ENCODE peak calls at places on chromosomes 12 and 14, in nine cellular contexts. W is cardiac muscle cell; O is AG10803; H is Jurkat, Clone E6-1; J is GM12878; P is fibroblast of mammary gland; M is dorsolateral prefrontal cortex; F is fibroblast of pulmonary artery; E is GM23248. S is an unnamed sample.

GRCh38 chr12:124949066-124949465 is 34.6 kb upstream of the UBC start:
- DNase-seq in O (no peak), J (no peak), W (no peak), F (no peak), H (no peak), E (no peak), P (no peak), M (no peak), S (no peak)

GRCh38 chr14:100443643-100444042 is 120.5 kb downstream of the SLC25A47 start:
- DNase-seq in E (peak), H (no peak), M (no peak), W (no peak), P (peak), O (peak), J (no peak), F (no peak), S (peak)

GRCh38 chr12:101051901-101052550 is 158.0 kb downstream of the SLC5A8 start:
- DNase-seq in O (peak), P (peak), W (peak), J (no peak), H (no peak), M (no peak), F (peak), E (peak), S (peak)

GRCh38 chr14:105430535-105430934 is 10.9 kb downstream of the MTA1 start:
- DNase-seq in O (peak), M (no peak), E (peak), J (no peak), H (no peak), P (peak), F (peak), W (peak), S (peak)

GRCh38 chr12:639566-639965 is 23.7 kb downstream of the NINJ2 start:
- DNase-seq in F (no peak), W (no peak), O (no peak), E (no peak), M (no peak), J (no peak), P (no peak), H (no peak), S (no peak)

GRCh38 chr12:89160716-89161123 is 191.6 kb downstream of the DUSP6 start:
- DNase-seq in O (peak), J (no peak), W (peak), P (peak), H (no peak), E (peak), F (peak), M (no peak), S (peak)

GRCh38 chr14:34420547-34421150 is 41.4 kb downstream of the SPTSSA start:
- DNase-seq in W (no peak), F (no peak), E (no peak), J (no peak), H (no peak), P (no peak), O (no peak), M (no peak), S (no peak)

GRCh38 chr12:97177482-97177881 is 270.4 kb downstream of the NEDD1 start:
- DNase-seq in E (no peak), W (no peak), H (no peak), M (no peak), J (no peak), P (no peak), O (no peak), F (no peak), S (peak)

GRCh38 chr14:56482306-56482705 is 97.3 kb upstream of the TMEM260 start:
- DNase-seq in J (no peak), W (peak), M (no peak), P (peak), F (peak), O (no peak), E (peak), H (peak), S (no peak)

GRCh38 chr14:54627718-54628345 is 60.9 kb downstream of the SAMD4A start:
- DNase-seq in M (no peak), E (peak), P (peak), O (peak), F (peak), H (peak), J (peak), W (peak), S (peak)

GRCh38 chr14:91681893-91682563 is 49.9 kb downstream of the CATSPERB start:
- DNase-seq in P (no peak), E (no peak), F (no peak), J (no peak), M (no peak), O (no peak), W (no peak), H (no peak), S (no peak)

GRCh38 chr14:104787736-104788532 is 7.6 kb downstream of the AKT1 start:
- DNase-seq in H (no peak), P (no peak), O (no peak), W (no peak), J (no peak), E (no peak), M (no peak), F (no peak), S (no peak)

GRCh38 chr12:87784350-87784749 is 244.9 kb downstream of the C12orf50 start:
- DNase-seq in O (no peak), E (no peak), J (no peak), W (no peak), P (no peak), F (no peak), H (no peak), M (no peak), S (no peak)

GRCh38 chr14:89617471-89618291 is 200.6 kb upstream of the FOXN3 start:
- DNase-seq in E (peak), M (no peak), P (peak), F (peak), J (no peak), H (no peak), W (peak), O (peak), S (peak)

GRCh38 chr14:50381823-50382287 is 14.8 kb downstream of the CDKL1 start:
- DNase-seq in M (no peak), P (no peak), H (no peak), W (no peak), J (no peak), E (no peak), O (no peak), F (no peak), S (no peak)

GRCh38 chr14:36925094-36925493 is 247.3 kb downstream of the SLC25A21 start:
- DNase-seq in P (no peak), H (no peak), J (no peak), W (no peak), O (no peak), M (no peak), F (no peak), E (no peak), S (no peak)

GRCh38 chr14:41505491-41505890 is 101.2 kb upstream of the LRFN5 start:
- DNase-seq in M (no peak), E (no peak), H (no peak), J (no peak), F (peak), P (no peak), W (no peak), O (no peak), S (no peak)

GRCh38 chr14:94367347-94367746 is 21.1 kb downstream of the SERPINA1 start:
- DNase-seq in F (no peak), H (no peak), O (no peak), M (no peak), W (no peak), E (no peak), J (no peak), P (no peak), S (no peak)

GRCh38 chr12:106114084-106115068 is 24.4 kb downstream of the NUAK1 start:
- DNase-seq in F (peak), J (no peak), W (no peak), P (no peak), M (no peak), H (no peak), E (peak), O (peak), S (no peak)

GRCh38 chr14:55103005-55103640 is 25.9 kb upstream of the LGALS3 start:
- DNase-seq in W (peak), H (peak), J (peak), F (peak), O (peak), E (peak), M (no peak), P (peak), S (peak)

GRCh38 chr14:69048456-69048855 is 69.4 kb upstream of the ACTN1 start:
- DNase-seq in H (peak), F (no peak), P (peak), M (no peak), J (no peak), W (peak), O (no peak), E (no peak), S (no peak)

GRCh38 chr14:95222870-95223398 is 65.6 kb upstream of the DICER1 start:
- DNase-seq in H (no peak), J (no peak), M (no peak), P (peak), W (peak), E (peak), F (peak), O (peak), S (peak)

GRCh38 chr14:51730674-51731073 is 79.0 kb downstream of the FRMD6 start:
- DNase-seq in M (no peak), F (no peak), H (no peak), P (no peak), J (no peak), W (no peak), O (no peak), E (peak), S (no peak)

GRCh38 chr14:71119075-71119474 is 211.8 kb downstream of the PCNX1 start:
- DNase-seq in F (peak), W (no peak), H (no peak), O (peak), E (peak), P (peak), M (no peak), J (no peak), S (peak)

GRCh38 chr12:58895053-58895452 is 25.3 kb downstream of the LRIG3 start:
- DNase-seq in M (no peak), W (no peak), P (no peak), H (no peak), J (no peak), O (no peak), E (no peak), F (no peak), S (no peak)

GRCh38 chr12:57224973-57225679 is 4.4 kb upstream of the SHMT2 start:
- DNase-seq in M (no peak), E (peak), J (no peak), F (no peak), H (peak), P (no peak), W (peak), O (no peak), S (no peak)

GRCh38 chr12:54239568-54239967 is 40.4 kb downstream of the CBX5 start:
- DNase-seq in P (no peak), E (no peak), O (no peak), W (no peak), M (no peak), F (no peak), H (no peak), J (no peak), S (no peak)

GRCh38 chr14:53333809-53334208 is 180.7 kb upstream of the DDHD1 start:
- DNase-seq in O (no peak), P (no peak), W (no peak), H (no peak), E (no peak), M (no peak), F (no peak), J (no peak), S (no peak)

GRCh38 chr12:65788912-65789311 is 35.4 kb upstream of the HMGA2 start:
- DNase-seq in F (no peak), J (no peak), W (no peak), E (no peak), O (no peak), H (no peak), M (no peak), P (no peak), S (no peak)

GRCh38 chr12:3835914-3836313 is 37.3 kb downstream of the PARP11 start:
- DNase-seq in J (no peak), O (no peak), F (no peak), P (no peak), W (no peak), E (no peak), H (no peak), M (no peak), S (no peak)

GRCh38 chr14:64755661-64756265 is 51.5 kb downstream of the PLEKHG3 start:
- DNase-seq in E (peak), W (no peak), H (peak), F (peak), M (no peak), P (peak), O (peak), J (no peak), S (peak)

GRCh38 chr12:95784286-95784685 is 6.3 kb downstream of the NTN4 start:
- DNase-seq in J (no peak), M (no peak), F (no peak), P (no peak), H (no peak), E (peak), O (no peak), W (no peak), S (no peak)

GRCh38 chr14:23299986-23300686 is 2.5 kb downstream of the PPP1R3E start:
- DNase-seq in W (no peak), J (no peak), E (no peak), F (no peak), O (no peak), P (no peak), H (no peak), M (no peak), S (no peak)
- H3K4me3 ChIP-seq in W (peak), J (peak), E (peak), F (peak), O (peak), P (peak), H (peak), M (peak), S (peak)

DNA sequence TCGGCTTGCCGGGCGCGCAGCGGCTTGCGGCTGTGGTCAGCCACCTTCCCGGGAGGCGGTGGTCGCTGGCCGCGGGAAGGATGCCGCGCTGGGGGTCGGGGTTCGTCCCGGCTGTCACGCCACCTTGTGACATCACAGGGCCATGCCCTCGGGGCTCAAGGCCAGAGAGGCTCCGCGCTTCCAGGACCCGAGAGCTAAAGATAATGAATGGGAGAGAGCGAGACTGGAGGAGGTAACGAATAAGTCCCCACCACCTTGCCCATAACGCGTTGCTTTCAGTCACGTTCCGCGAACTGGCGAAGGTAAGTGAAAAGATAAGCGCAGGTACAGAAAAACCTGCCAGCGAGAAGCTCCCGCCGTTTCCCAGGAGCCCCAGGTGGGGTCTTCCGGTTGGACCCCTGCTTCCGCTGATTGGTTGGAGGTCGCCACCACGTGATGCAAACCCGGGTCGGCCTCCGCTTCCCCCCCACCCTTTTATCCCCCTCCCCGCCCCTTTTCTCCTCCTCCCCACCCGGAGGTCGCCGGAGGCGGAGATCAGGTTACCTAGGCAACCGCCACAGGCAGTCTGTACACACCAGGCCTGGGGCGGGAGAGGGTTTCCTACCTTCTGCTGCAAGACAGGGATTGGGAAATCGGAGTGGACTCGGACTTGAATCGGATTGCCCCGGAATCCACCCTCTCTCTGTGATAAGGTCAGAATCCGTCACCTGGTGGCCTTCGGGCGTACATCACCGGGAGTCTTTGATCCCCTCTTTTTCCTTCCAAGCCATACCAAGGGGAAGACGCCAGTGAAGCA is at the start of gene LRRC9:
- DNase-seq in O (no peak), H (peak), W (peak), P (no peak), F (peak), E (peak), J (no peak), M (no peak), S (peak)
- H3K4me3 ChIP-seq in O (peak), H (peak), W (peak), P (peak), F (peak), E (peak), J (peak), M (peak), S (peak)

DNA sequence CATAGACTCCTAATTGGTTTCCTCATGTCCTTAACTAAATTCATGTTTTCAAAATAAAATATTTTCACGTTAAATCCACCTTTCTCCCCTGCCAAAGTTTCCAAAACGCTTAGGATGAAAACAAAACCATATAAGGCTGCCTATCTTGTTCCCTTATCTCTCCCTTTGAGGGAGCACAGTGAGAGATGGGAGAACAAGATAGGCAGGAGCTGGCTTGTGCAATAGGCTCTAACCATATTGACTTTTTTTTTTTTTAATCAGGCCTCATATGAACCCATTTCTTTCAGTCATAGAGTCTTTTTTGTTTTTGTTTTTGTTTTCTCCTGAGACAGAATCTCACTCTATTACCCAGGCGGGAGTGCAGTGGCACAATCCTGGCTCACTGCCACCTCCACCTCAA is 184.9 kb downstream of the NRXN3 start:
- DNase-seq in F (no peak), E (no peak), P (no peak), J (no peak), O (no peak), H (no peak), M (no peak), W (no peak), S (no peak)
- H3K4me3 ChIP-seq in F (no peak), E (no peak), P (no peak), J (no peak), O (no peak), H (no peak), M (no peak), W (no peak), S (no peak)

GRCh38 chr12:116411977-116412376 is 134.5 kb upstream of the MED13L start:
- DNase-seq in H (no peak), F (no peak), P (peak), J (no peak), M (no peak), E (peak), O (no peak), W (no peak), S (no peak)
- H3K4me3 ChIP-seq in H (no peak), F (no peak), P (no peak), J (no peak), M (no peak), E (no peak), O (no peak), W (no peak), S (no peak)

GRCh38 chr12:112458751-112459150 is 40.0 kb downstream of the PTPN11 start:
- DNase-seq in J (no peak), P (no peak), W (no peak), E (no peak), O (no peak), F (no peak), M (no peak), H (no peak), S (no peak)

GRCh38 chr12:112463478-112463877 is 44.7 kb downstream of the PTPN11 start:
- DNase-seq in W (no peak), E (no peak), J (peak), F (no peak), O (no peak), H (no peak), M (no peak), P (no peak), S (no peak)

GRCh38 chr12:112456029-112456428 is 37.3 kb downstream of the PTPN11 start:
- DNase-seq in E (no peak), J (no peak), W (no peak), H (no peak), O (no peak), F (no peak), P (no peak), M (peak), S (no peak)

DNA sequence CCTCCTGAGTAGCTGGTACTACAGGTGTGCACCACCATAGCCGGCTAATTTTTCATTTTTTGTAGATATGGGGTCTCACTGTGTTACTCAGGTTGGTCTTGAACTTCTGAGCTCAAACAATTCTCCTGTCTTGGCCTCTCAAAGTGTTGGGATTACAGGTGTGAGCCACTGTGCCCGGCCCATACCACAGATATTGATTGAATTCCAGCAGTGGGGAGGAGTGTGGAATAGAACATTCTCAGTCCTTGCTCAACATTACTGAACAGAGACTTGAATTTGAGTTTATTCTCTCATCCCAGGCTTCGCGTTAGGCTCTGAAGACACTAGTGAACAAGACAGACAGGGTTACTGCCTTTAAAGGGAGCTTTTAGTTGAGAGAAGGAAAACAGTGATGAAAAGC is 39.6 kb downstream of the PTPN11 start:
- DNase-seq in F (no peak), W (no peak), P (no peak), E (no peak), O (no peak), M (no peak), H (no peak), J (no peak), S (no peak)
- H3K4me3 ChIP-seq in F (no peak), W (no peak), P (no peak), E (no peak), O (no peak), M (no peak), H (no peak), J (no peak), S (no peak)

S was measured in astrocyte.